ENCODE peak calls at places on chromosomes 4 and X, in five cellular contexts. F, P, B, G and K are unnamed samples.

GRCh38 chr4:5460106-5460801 is 248.1 kb downstream of the EVC2 start:
- DNase-seq in B (no peak), G (no peak), F (no peak), P (peak), K (no peak)

GRCh38 chr4:76736434-76736833 is 161.5 kb downstream of the SOWAHB start:
- DNase-seq in P (peak), B (no peak), G (no peak), F (peak), K (no peak)

GRCh38 chrX:57227691-57228090 is 58.8 kb upstream of the FAAH2 start:
- DNase-seq in P (no peak), F (no peak), B (no peak), G (no peak), K (no peak)

GRCh38 chr4:106583567-106583966 is 215.0 kb upstream of the GIMD1 start:
- DNase-seq in G (no peak), F (peak), B (no peak), P (peak), K (no peak)

GRCh38 chrX:24479924-24480722 is 15.0 kb downstream of the PDK3 start:
- DNase-seq in P (no peak), G (no peak), F (no peak), B (no peak), K (no peak)

GRCh38 chr4:26321326-26322276 is 787 bp downstream of the RBPJ start:
- DNase-seq in F (no peak), G (peak), B (no peak), P (no peak), K (peak)

GRCh38 chr4:184282895-184283654 is 65.4 kb upstream of the ENPP6 start:
- DNase-seq in G (no peak), F (no peak), P (no peak), B (no peak), K (no peak)

GRCh38 chrX:40127052-40127451 is 29.3 kb upstream of the BCOR start:
- DNase-seq in B (no peak), G (no peak), F (peak), P (no peak), K (no peak)

GRCh38 chr4:85402371-85402770 is 72.6 kb upstream of the ARHGAP24 start:
- DNase-seq in F (peak), B (no peak), P (no peak), G (no peak), K (no peak)

GRCh38 chr4:149825336-149825735 is 9.7 kb upstream of the IQCM start:
- DNase-seq in P (no peak), G (no peak), F (no peak), B (no peak), K (no peak)

DNA sequence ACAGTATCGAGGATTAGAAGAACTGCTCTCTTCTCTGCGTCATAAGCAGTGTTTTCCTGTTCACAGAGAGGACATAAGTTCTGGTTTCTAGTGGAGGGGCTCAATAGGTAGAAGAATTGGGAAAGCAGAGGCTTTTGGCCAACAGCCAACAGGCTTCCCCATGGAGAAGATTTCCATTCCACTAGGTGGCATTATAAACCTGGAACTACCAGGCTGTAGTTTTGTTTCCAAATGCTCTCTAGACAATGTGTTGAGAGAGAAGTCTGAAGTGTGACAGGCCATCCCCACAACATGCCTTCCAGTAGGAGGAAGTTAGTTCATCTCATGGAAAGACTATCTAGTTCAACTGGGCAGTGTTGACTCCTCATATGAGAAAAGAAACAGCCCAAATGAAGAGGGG is 63.8 kb upstream of the ANXA10 start:
- DNase-seq in G (no peak), B (no peak), P (no peak), F (peak), K (no peak)
- TF ChIP-seq CTCF in G (no peak), B (no peak), P (peak), F (peak), K (no peak)

DNA sequence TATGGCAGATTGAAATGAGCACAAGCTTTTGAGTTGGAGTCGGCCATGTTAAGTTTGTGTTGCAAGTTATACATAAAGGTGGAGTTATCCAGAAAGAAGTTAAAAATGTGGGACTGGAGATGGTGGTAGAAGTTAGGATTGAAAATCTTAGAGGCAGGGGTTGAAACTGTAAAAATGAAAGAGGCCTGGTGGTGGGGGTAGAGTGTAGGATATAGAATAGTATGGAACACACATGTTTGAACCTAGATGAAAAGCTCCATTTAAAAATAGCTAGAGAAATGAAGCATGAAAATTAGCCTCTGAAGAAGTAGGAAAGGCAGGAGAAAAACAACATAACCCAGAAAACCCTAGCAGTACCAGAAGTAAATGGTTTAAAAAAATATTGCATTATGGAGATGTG is 131.8 kb upstream of the ENPEP start:
- DNase-seq in G (no peak), F (no peak), P (no peak), B (no peak), K (no peak)
- TF ChIP-seq CTCF in G (no peak), F (peak), P (peak), B (peak), K (peak)

GRCh38 chr4:57612279-57612678 is 502.1 kb upstream of the IGFBP7 start:
- DNase-seq in F (no peak), P (no peak), G (no peak), B (no peak), K (no peak)
- TF ChIP-seq CTCF in F (no peak), P (no peak), G (no peak), B (no peak), K (no peak)

GRCh38 chrX:34521563-34521962 is 135.5 kb downstream of the TMEM47 start:
- DNase-seq in G (no peak), F (peak), B (no peak), P (no peak), K (no peak)
- TF ChIP-seq CTCF in G (no peak), F (peak), B (no peak), P (no peak), K (no peak)

GRCh38 chrX:51496501-51497291 is at the start of gene NUDT11:
- DNase-seq in B (peak), P (no peak), F (peak), G (peak), K (peak)

GRCh38 chrX:51494409-51494808 is 2.0 kb downstream of the NUDT11 start:
- DNase-seq in G (no peak), F (no peak), B (no peak), P (no peak), K (no peak)
- TF ChIP-seq CTCF in G (no peak), F (peak), B (no peak), P (peak), K (peak)

DNA sequence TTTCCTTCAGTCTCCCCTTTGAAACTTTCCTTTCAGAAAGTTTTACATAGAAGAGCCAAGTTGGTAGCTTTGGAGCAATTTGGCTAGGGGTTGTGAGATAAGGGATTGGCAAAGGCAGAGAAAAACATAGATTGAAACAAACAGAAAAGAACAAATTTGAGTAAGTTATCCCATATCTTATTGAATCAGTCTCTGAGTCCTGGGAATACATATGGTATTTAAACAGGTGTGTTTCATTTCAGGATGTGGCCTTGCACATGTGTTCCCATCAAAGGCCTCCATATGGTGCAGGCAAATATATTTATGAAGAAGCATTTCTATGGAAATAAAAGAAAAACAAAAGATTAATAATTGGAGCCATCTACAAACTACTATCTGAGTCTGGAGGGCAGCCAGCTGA is 227.9 kb upstream of the ZFP42 start:
- DNase-seq in P (no peak), F (no peak), B (no peak), G (no peak), K (no peak)
- TF ChIP-seq CTCF in P (no peak), F (no peak), B (no peak), G (no peak), K (no peak)

GRCh38 chr4:40916880-40917279 is 167.1 kb downstream of the NSUN7 start:
- DNase-seq in G (no peak), F (no peak), P (no peak), B (no peak), K (no peak)
- TF ChIP-seq CTCF in G (no peak), F (peak), P (peak), B (no peak), K (peak)